ENCODE peak calls at places on chromosomes 3 and 15, in ten cellular contexts. H is bronchial epithelial cell; L is transverse colon; D is cardiac muscle cell; C is A673; O is right atrium auricular region; I is CD8-positive, alpha-beta T cell; Y is SJSA1; A is H7; Z is psoas muscle. W is an unnamed sample. For H3K36me3, the result is how much of the 10 kb centered on the place peaks cover.

GRCh38 chr3:98954806-98955205 is 53.3 kb upstream of the DCBLD2 start:
- DNase-seq in O (no peak), D (no peak), Z (no peak), C (no peak), I (no peak), H (peak), L (no peak), Y (no peak), A (no peak), W (no peak)

GRCh38 chr3:71172176-71172575 is 411.4 kb downstream of the FOXP1 start:
- DNase-seq in Y (no peak), I (no peak), H (no peak), A (no peak), Z (no peak), C (no peak), O (no peak), D (peak), L (no peak), W (no peak)

GRCh38 chr3:170864525-170865208 is 5.3 kb downstream of the RPL22L1 start:
- DNase-seq in A (no peak), D (no peak), I (no peak), C (no peak), L (no peak), Y (no peak), Z (no peak), H (peak), O (no peak), W (no peak)

GRCh38 chr3:120477826-120478225 is 27.0 kb upstream of the FSTL1 start:
- DNase-seq in I (no peak), Z (no peak), D (no peak), Y (no peak), O (no peak), H (no peak), C (no peak), A (no peak), L (no peak), W (no peak)

GRCh38 chr3:196997311-196997710 is 28.7 kb upstream of the PIGZ start:
- DNase-seq in A (peak), O (no peak), Y (no peak), Z (no peak), D (no peak), C (no peak), H (no peak), L (no peak), I (no peak), W (no peak)

GRCh38 chr15:35427091-35427490 is 118.9 kb downstream of the DPH6 start:
- DNase-seq in L (no peak), Y (peak), A (no peak), O (no peak), I (no peak), C (peak), D (peak), Z (no peak), H (peak), W (no peak)

GRCh38 chr15:23504003-23504402 is 57.0 kb upstream of the GOLGA6L2 start:
- DNase-seq in H (no peak), A (no peak), I (no peak), D (no peak), L (no peak), Z (no peak), Y (no peak), O (no peak), C (no peak), W (no peak)

GRCh38 chr3:61875488-61875887 is 314.1 kb downstream of the PTPRG start:
- DNase-seq in L (no peak), H (no peak), Y (no peak), C (no peak), Z (no peak), I (no peak), O (no peak), A (no peak), D (no peak), W (no peak)

GRCh38 chr15:55917881-55918296 is 75.5 kb downstream of the NEDD4 start:
- DNase-seq in D (peak), Y (peak), Z (no peak), L (peak), H (peak), A (no peak), C (peak), I (no peak), O (no peak), W (peak)

GRCh38 chr3:14767245-14767593 is 51.5 kb upstream of the FGD5 start:
- DNase-seq in O (no peak), L (no peak), H (no peak), Z (no peak), I (no peak), A (peak), D (no peak), C (no peak), Y (no peak), W (no peak)

GRCh38 chr3:71499477-71499876 is 84.1 kb downstream of the FOXP1 start:
- DNase-seq in C (no peak), L (no peak), Y (no peak), H (no peak), O (no peak), A (no peak), D (no peak), I (no peak), Z (no peak), W (no peak)

GRCh38 chr3:108472011-108472591 is 38.3 kb downstream of the MYH15 start:
- DNase-seq in Y (peak), D (peak), A (no peak), C (peak), H (peak), Z (no peak), L (no peak), I (no peak), O (no peak), W (no peak)

GRCh38 chr3:179093807-179094206 is 22.2 kb upstream of the ZMAT3 start:
- DNase-seq in I (no peak), H (peak), C (no peak), O (no peak), Z (no peak), L (no peak), Y (no peak), A (no peak), D (no peak), W (no peak)

GRCh38 chr3:106332135-106332534 is 463.3 kb upstream of the CBLB start:
- DNase-seq in D (no peak), C (no peak), L (no peak), H (no peak), O (no peak), A (no peak), Z (no peak), I (no peak), Y (no peak), W (no peak)

GRCh38 chr15:99176757-99177156 is 71.9 kb downstream of the SYNM start:
- DNase-seq in Z (no peak), L (no peak), A (no peak), Y (no peak), D (no peak), O (no peak), I (no peak), C (no peak), H (peak), W (no peak)

GRCh38 chr15:58484794-58485600 is 53.2 kb downstream of the LIPC start:
- DNase-seq in A (no peak), H (no peak), C (no peak), D (no peak), I (no peak), L (peak), O (no peak), Z (no peak), Y (no peak), W (no peak)

GRCh38 chr3:185837409-185837808 is 12.6 kb upstream of the IGF2BP2 start:
- DNase-seq in Y (no peak), A (no peak), H (no peak), C (no peak), D (peak), I (no peak), O (no peak), Z (no peak), L (no peak), W (no peak)

GRCh38 chr3:192122832-192123594 is 604.3 kb downstream of the FGF12 start:
- DNase-seq in Y (no peak), Z (no peak), A (no peak), I (no peak), L (no peak), C (no peak), D (no peak), O (peak), H (no peak), W (no peak)

GRCh38 chr3:61966200-61966599 is 404.8 kb downstream of the PTPRG start:
- DNase-seq in L (no peak), C (no peak), H (peak), Y (no peak), Z (no peak), O (no peak), I (no peak), D (no peak), A (no peak), W (no peak)

GRCh38 chr3:160210799-160211221 is 14.4 kb upstream of the C3orf80 start:
- DNase-seq in I (no peak), Y (peak), H (peak), Z (no peak), O (no peak), L (no peak), C (peak), A (no peak), D (peak), W (no peak)

GRCh38 chr3:146465713-146466465 is 3.5 kb downstream of the PLSCR2 start:
- DNase-seq in Y (peak), O (no peak), L (no peak), I (no peak), H (no peak), Z (no peak), A (no peak), C (no peak), D (no peak), W (no peak)

GRCh38 chr15:35519536-35520149 is 26.3 kb downstream of the DPH6 start:
- DNase-seq in Z (no peak), D (peak), Y (peak), I (no peak), H (peak), C (peak), O (no peak), A (no peak), L (no peak), W (peak)

GRCh38 chr3:183506674-183507290 is 48.7 kb downstream of the KLHL6 start:
- DNase-seq in A (no peak), Z (no peak), D (peak), C (peak), H (no peak), Y (no peak), O (no peak), I (no peak), L (no peak), W (no peak)

GRCh38 chr15:51708013-51708412 is 26.7 kb downstream of the SCG3 start:
- DNase-seq in I (no peak), L (no peak), O (no peak), A (no peak), C (no peak), Y (no peak), D (no peak), H (no peak), Z (no peak), W (no peak)

GRCh38 chr3:58065700-58066167 is 57.5 kb downstream of the FLNB start:
- DNase-seq in I (no peak), L (no peak), D (no peak), O (no peak), Y (no peak), C (no peak), A (peak), Z (no peak), H (no peak), W (no peak)

GRCh38 chr3:142794510-142794909 is 70.7 kb downstream of the TRPC1 start:
- DNase-seq in Z (no peak), I (no peak), O (no peak), C (no peak), H (no peak), L (no peak), A (no peak), D (no peak), Y (no peak), W (no peak)

GRCh38 chr15:84818221-84819131 is 1.3 kb downstream of the ALPK3 start:
- DNase-seq in H (peak), I (no peak), D (peak), L (no peak), A (peak), C (peak), O (peak), Z (peak), Y (peak), W (no peak)

GRCh38 chr3:32502089-32502943 is at the start of gene CMTM6:
- DNase-seq in Z (peak), A (peak), Y (peak), L (peak), I (peak), C (peak), O (peak), D (peak), H (peak), W (peak)

GRCh38 chr3:27134165-27134796 is 234.9 kb downstream of the NEK10 start:
- DNase-seq in C (peak), L (peak), I (peak), A (peak), Y (peak), H (peak), Z (peak), D (peak), O (peak), W (peak)

GRCh38 chr15:31525296-31525695 is 198.7 kb downstream of the KLF13 start:
- DNase-seq in H (no peak), Z (no peak), O (no peak), A (no peak), L (no peak), D (no peak), I (no peak), C (no peak), Y (no peak), W (no peak)

GRCh38 chr15:93236924-93237323 is 147.9 kb upstream of the RGMA start:
- DNase-seq in L (no peak), A (no peak), I (no peak), C (no peak), D (no peak), O (no peak), Y (no peak), H (no peak), Z (no peak), W (no peak)

GRCh38 chr3:4680881-4681300 is 187.7 kb downstream of the ITPR1 start:
- DNase-seq in Z (no peak), H (no peak), D (peak), C (no peak), Y (no peak), I (no peak), O (no peak), L (no peak), A (no peak), W (no peak)

GRCh38 chr3:158084661-158085060 is 21.6 kb downstream of the SHOX2 start:
- DNase-seq in H (no peak), C (no peak), O (no peak), D (no peak), A (no peak), I (no peak), L (no peak), Z (no peak), Y (no peak), W (no peak)

GRCh38 chr3:50664959-50665602 is 9.6 kb upstream of the DOCK3 start:
- DNase-seq in Y (no peak), C (no peak), L (no peak), O (no peak), H (no peak), Z (no peak), A (no peak), I (no peak), D (no peak), W (no peak)

GRCh38 chr3:9730747-9731205 is 759 bp upstream of the BRPF1 start:
- DNase-seq in O (no peak), L (no peak), Z (no peak), Y (peak), D (no peak), A (peak), H (no peak), C (no peak), I (no peak), W (no peak)

GRCh38 chr3:69370156-69370944 is 15.5 kb downstream of the FRMD4B start:
- DNase-seq in Z (peak), Y (no peak), I (no peak), H (peak), D (no peak), A (no peak), O (peak), L (peak), C (no peak), W (no peak)

GRCh38 chr3:63967675-63968611 is 55.4 kb downstream of the PSMD6 start:
- DNase-seq in Y (peak), H (peak), Z (peak), D (peak), A (no peak), I (peak), C (no peak), O (no peak), L (peak), W (peak)

GRCh38 chr15:88266170-88266569 is 9.6 kb upstream of the NTRK3 start:
- DNase-seq in A (no peak), Z (no peak), Y (no peak), L (no peak), I (no peak), D (no peak), C (no peak), H (no peak), O (no peak), W (no peak)

GRCh38 chr15:69957175-69957574 is 140.5 kb downstream of the TLE3 start:
- DNase-seq in L (no peak), O (no peak), I (no peak), Z (no peak), D (no peak), A (no peak), H (no peak), C (no peak), Y (no peak), W (no peak)

GRCh38 chr15:57375827-57376694 is at the start of gene CGNL1:
- DNase-seq in H (no peak), A (peak), D (peak), Y (peak), C (no peak), O (no peak), I (no peak), Z (peak), L (peak), W (no peak)

DNA sequence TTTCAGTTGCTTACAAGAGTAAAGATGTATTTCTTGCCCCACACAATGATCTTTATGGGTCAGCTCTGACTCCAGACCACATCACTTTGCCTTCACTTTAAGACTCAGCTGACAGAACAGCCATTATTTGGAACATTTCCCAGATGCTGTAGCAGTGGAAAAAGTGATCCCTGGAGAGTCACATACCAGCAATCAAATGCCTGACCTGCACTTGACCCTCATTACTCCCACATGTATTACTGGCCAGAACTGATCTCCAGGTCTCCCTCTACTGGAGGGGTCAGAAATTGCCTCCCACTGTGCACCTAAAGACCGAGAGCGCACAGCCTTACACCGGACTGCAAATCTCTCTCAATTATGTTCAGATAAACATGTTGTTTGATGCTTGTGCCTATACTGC is 88.6 kb upstream of the ZNF385D start:
- DNase-seq in O (no peak), I (no peak), Y (no peak), C (no peak), H (peak), L (no peak), Z (no peak), A (no peak), D (peak), W (peak)
- H3K36me3 ChIP-seq in O (under half), I (under half), Y (under half), C (under half), H (under half), L (under half), Z (under half), A (under half), D (under half), W (under half)

DNA sequence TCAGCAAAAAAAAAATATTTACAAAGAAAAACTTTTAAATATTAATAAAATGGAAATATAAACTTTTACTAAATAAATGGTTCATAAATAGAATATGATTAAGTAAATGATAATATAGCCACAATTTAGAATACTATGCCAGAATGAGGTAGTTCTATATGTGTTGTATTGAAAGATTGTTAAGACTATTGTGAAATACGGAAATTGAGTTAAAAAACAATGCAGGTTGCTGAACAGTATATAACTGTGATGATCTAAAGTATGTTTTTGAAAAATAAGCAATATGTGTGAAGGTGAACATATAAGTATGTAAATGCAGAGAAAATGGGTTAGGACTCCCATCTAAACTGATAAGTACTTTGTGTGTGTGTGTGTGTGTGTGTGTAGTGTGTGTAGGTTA is 1.2 kb downstream of the ZNF35 start:
- DNase-seq in A (no peak), D (no peak), O (no peak), I (no peak), Z (no peak), L (no peak), Y (no peak), C (no peak), H (no peak), W (no peak)
- H3K4me3 ChIP-seq in A (no peak), D (peak), O (no peak), I (no peak), Z (peak), L (no peak), Y (no peak), C (no peak), H (no peak), W (no peak)

GRCh38 chr15:74466570-74466969 is 5.6 kb upstream of the UBL7 start:
- DNase-seq in Z (no peak), C (no peak), D (no peak), L (no peak), I (no peak), H (no peak), O (no peak), A (no peak), Y (no peak), W (no peak)

GRCh38 chr15:74470631-74471396 is 9.9 kb upstream of the UBL7 start:
- DNase-seq in H (no peak), L (no peak), A (no peak), Y (no peak), C (no peak), Z (peak), D (no peak), I (no peak), O (no peak), W (no peak)

GRCh38 chr15:74464216-74464615 is 3.3 kb upstream of the UBL7 start:
- DNase-seq in Z (no peak), I (no peak), L (no peak), H (no peak), Y (no peak), O (no peak), D (no peak), A (no peak), C (no peak), W (no peak)

GRCh38 chr15:74464897-74465296 is 3.9 kb upstream of the UBL7 start:
- DNase-seq in O (no peak), L (no peak), A (no peak), D (no peak), Y (no peak), I (no peak), C (no peak), H (no peak), Z (no peak), W (no peak)

DNA sequence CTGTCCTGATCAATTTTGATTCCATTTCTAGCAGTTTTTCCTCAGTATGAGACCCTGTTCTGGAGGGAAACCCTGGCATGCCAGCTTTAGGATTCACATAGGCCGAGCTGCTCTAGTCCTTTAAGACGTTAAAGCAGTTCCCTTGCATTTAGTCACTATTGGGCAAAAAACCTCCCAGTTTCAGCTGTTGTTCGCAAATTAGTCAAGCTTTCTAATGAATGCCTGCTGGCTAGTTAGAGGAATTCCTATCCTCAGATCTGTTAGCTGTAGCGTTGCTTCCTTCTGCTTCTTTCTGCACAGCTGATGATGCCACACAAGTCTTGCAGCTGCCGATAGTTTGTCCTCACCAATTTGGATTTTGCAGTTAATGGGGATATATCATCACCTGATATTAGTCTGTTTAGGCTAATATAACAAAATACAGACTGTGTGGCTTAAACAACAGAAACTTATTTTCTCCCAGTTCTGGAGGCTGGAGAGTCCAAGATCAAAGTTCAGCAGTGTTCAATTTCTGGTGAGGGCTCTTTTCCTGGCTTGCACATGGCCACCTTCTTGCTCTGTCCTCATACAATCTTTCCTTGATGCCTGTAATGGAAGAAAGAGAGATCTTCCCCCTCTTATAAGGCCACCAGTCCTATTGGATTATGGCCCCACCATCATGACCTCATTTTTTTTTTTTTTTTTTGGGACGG is 7.5 kb upstream of the UBL7 start:
- DNase-seq in Z (no peak), D (no peak), I (no peak), H (no peak), L (no peak), A (no peak), O (no peak), Y (no peak), C (no peak), W (no peak)
- H3K36me3 ChIP-seq in Z (under half), D (under half), I (under half), H (under half), L (under half), A (under half), O (under half), Y (under half), C (under half), W (under half)

DNA sequence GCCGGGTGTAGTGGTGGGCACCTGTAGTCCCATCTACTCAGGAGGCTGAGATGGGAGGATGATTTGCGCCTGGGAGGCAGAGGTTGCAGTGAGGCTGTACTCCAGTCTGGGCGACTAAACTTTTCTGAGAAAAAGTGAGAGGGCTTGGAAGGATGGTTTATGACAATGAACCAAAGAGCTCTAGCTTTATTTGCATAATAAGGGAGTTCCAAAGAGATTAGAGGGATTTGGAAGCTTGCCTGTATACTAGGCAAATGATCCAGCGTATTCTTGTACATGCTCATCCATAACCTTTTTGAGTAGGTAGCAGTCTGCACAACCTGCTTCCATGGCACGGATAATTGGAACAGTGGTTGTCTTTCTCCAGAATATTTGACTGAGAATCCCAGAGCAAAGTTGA is 251.1 kb downstream of the CHL1 start:
- DNase-seq in D (no peak), A (no peak), L (no peak), C (no peak), H (no peak), Y (no peak), Z (no peak), I (no peak), O (no peak), W (peak)
- H3K4me3 ChIP-seq in D (no peak), A (no peak), L (no peak), C (no peak), H (no peak), Y (no peak), Z (no peak), I (no peak), O (no peak), W (no peak)